ENCODE peak calls at places on chromosomes 16 and 17, in six cellular contexts. One of them, this sample, is unnamed.

GRCh38 chr16:75109732-75110243 is 6.8 kb downstream of the LDHD start:
- DNase-seq in HepG2: no peak
- DNase-seq in GM12891: no peak
- DNase-seq in H1: no peak
- DNase-seq in K562: no peak
- DNase-seq in GM12878: no peak
- DNase-seq in this sample: no peak

GRCh38 chr16:68093816-68094613 is 8.8 kb downstream of the NFATC3 start:
- DNase-seq in HepG2: no peak
- DNase-seq in GM12891: no peak
- DNase-seq in H1: no peak
- DNase-seq in K562: peak
- DNase-seq in GM12878: no peak
- DNase-seq in this sample: no peak

GRCh38 chr16:19718624-19718965 is 524 bp downstream of the IQCK start:
- DNase-seq in HepG2: no peak
- DNase-seq in GM12891: no peak
- DNase-seq in H1: no peak
- DNase-seq in K562: no peak
- DNase-seq in GM12878: no peak
- DNase-seq in this sample: no peak

GRCh38 chr16:12500771-12501170 is 302.9 kb downstream of the CPPED1 start:
- DNase-seq in HepG2: no peak
- DNase-seq in GM12891: no peak
- DNase-seq in H1: no peak
- DNase-seq in K562: no peak
- DNase-seq in GM12878: no peak
- DNase-seq in this sample: no peak

GRCh38 chr17:82302991-82303943 is 14.1 kb downstream of the CD7 start:
- DNase-seq in HepG2: no peak
- DNase-seq in GM12891: no peak
- DNase-seq in H1: no peak
- DNase-seq in K562: no peak
- DNase-seq in GM12878: no peak
- DNase-seq in this sample: no peak

GRCh38 chr16:31470615-31471014 is 1.3 kb upstream of the TGFB1I1 start:
- DNase-seq in HepG2: no peak
- DNase-seq in GM12891: no peak
- DNase-seq in H1: no peak
- DNase-seq in K562: no peak
- DNase-seq in GM12878: no peak
- DNase-seq in this sample: no peak

GRCh38 chr17:7989781-7990655 is 12.4 kb upstream of the GUCY2D start:
- DNase-seq in HepG2: peak
- DNase-seq in GM12891: peak
- DNase-seq in H1: peak
- DNase-seq in K562: peak
- DNase-seq in GM12878: peak
- DNase-seq in this sample: peak

GRCh38 chr16:82510041-82510440 is 116.7 kb upstream of the CDH13 start:
- DNase-seq in HepG2: no peak
- DNase-seq in GM12891: no peak
- DNase-seq in H1: no peak
- DNase-seq in K562: no peak
- DNase-seq in GM12878: no peak
- DNase-seq in this sample: no peak

GRCh38 chr16:86772671-86773338 is 194.5 kb downstream of the FOXL1 start:
- DNase-seq in HepG2: no peak
- DNase-seq in GM12891: no peak
- DNase-seq in H1: no peak
- DNase-seq in K562: no peak
- DNase-seq in GM12878: no peak
- DNase-seq in this sample: no peak

GRCh38 chr17:76077582-76078110 is 1.3 kb upstream of the ZACN start:
- DNase-seq in HepG2: no peak
- DNase-seq in GM12891: peak
- DNase-seq in H1: no peak
- DNase-seq in K562: peak
- DNase-seq in GM12878: no peak
- DNase-seq in this sample: no peak

GRCh38 chr16:53631236-53631635 is 72.4 kb downstream of the RPGRIP1L start:
- DNase-seq in HepG2: no peak
- DNase-seq in GM12891: no peak
- DNase-seq in H1: no peak
- DNase-seq in K562: no peak
- DNase-seq in GM12878: no peak
- DNase-seq in this sample: no peak

DNA sequence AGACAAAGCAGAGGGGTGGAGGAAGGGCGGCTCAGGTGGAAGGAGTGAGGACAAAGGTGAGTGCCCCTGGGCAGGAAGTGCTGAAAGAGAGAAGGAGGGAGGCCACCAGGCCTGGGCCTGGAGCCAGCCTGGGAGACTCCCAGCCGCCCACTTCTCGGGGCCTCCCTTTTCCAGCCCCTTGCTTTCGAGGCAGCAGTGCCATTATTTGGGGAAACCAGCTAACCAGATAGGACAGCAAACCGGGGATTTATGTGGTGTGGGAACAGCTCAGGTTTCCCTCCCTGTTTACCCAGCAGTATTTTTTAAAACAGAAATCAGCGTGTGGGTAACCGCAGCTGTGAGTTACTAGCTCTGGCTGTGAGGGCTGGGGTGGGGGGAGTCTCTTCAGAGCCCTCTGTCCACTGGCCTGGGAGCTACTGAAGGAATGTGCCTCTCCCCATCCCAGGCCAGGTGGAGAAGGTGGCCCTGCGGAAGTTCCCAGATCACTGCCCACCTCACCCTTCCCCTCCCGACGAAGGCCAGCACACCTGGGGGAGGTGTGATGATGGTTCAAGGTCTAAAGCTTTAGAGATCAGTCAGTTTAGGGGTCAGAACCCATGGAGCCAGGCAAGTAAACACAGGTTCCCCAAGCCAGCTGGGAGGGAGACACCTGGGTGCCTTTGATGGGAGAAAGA is 8.4 kb upstream of the MEOX1 start:
- DNase-seq in HepG2: peak
- DNase-seq in GM12891: no peak
- DNase-seq in H1: no peak
- DNase-seq in K562: no peak
- DNase-seq in GM12878: peak
- DNase-seq in this sample: no peak
- TF ChIP-seq TAF1 in HepG2: no peak
- TF ChIP-seq TAF1 in GM12891: no peak
- TF ChIP-seq TAF1 in H1: no peak
- TF ChIP-seq TAF1 in K562: no peak
- TF ChIP-seq TAF1 in GM12878: no peak
- TF ChIP-seq TAF1 in this sample: no peak

DNA sequence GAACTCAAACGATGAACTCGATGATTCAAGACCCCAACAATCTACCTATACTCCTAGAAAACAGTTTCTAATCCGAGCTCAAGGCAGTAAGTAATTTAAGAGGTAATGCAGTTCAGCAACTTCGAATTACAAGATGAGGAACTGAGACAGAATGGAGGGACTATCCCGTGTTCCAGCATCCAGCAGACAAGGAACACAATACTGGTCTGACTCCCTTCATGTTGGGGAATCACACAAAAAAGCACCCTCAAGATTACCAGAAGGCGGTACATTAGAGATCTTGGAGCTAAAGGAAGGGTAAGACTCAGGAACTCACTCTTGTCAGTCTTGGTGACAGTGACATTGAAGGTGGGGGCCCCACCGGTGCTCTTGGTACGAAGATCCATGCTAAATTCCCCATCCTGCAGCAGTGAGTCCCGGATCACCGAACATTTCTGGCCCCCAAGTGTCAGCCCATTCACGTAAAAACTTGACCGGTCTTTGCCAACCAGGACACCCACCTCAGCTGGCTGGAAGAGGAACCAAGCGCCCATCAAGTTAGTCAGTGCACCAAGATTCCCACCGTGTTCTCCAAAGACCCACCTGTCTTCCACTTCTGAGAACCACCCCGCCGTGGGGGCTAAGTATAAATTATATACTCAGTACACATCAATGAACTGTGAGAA is 1.9 kb downstream of the PFN1 start:
- DNase-seq in HepG2: no peak
- DNase-seq in GM12891: no peak
- DNase-seq in H1: no peak
- DNase-seq in K562: no peak
- DNase-seq in GM12878: no peak
- DNase-seq in this sample: no peak
- TF ChIP-seq POLR2A in HepG2: no peak
- TF ChIP-seq POLR2A in GM12891: peak
- TF ChIP-seq POLR2A in H1: peak
- TF ChIP-seq POLR2A in K562: peak
- TF ChIP-seq POLR2A in GM12878: peak
- TF ChIP-seq POLR2A in this sample: peak

GRCh38 chr17:57158795-57159194 is 73.7 kb downstream of the AKAP1 start:
- DNase-seq in HepG2: no peak
- DNase-seq in GM12891: no peak
- DNase-seq in H1: no peak
- DNase-seq in K562: no peak
- DNase-seq in GM12878: no peak
- DNase-seq in this sample: no peak
- TF ChIP-seq POLR2AphosphoS5 in HepG2: no peak
- TF ChIP-seq POLR2AphosphoS5 in GM12891: no peak
- TF ChIP-seq POLR2AphosphoS5 in H1: no peak
- TF ChIP-seq POLR2AphosphoS5 in K562: no peak
- TF ChIP-seq POLR2AphosphoS5 in GM12878: no peak
- TF ChIP-seq POLR2AphosphoS5 in this sample: no peak

DNA sequence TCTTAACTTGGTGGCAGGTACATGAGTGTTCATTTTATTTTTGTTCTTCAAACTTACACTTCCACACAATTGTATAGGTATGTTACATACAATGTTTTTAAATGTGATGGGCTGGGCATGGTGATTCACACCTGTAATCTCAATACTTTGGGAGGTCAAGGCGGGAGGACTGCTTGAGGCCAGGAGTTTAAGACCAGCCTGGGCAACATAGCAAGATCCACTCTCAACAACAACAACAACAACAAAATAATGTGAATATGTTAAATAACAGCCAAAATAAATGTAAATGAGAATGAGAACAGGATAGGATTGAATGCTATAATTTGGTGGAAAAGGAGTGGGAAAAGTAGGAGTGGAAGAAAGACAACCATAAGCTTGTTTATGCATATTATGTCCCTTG is 2.6 kb downstream of the NSMCE1 start:
- DNase-seq in HepG2: no peak
- DNase-seq in GM12891: no peak
- DNase-seq in H1: no peak
- DNase-seq in K562: no peak
- DNase-seq in GM12878: no peak
- DNase-seq in this sample: no peak
- TF ChIP-seq TAF1 in HepG2: no peak
- TF ChIP-seq TAF1 in GM12891: no peak
- TF ChIP-seq TAF1 in H1: no peak
- TF ChIP-seq TAF1 in K562: no peak
- TF ChIP-seq TAF1 in GM12878: no peak
- TF ChIP-seq TAF1 in this sample: no peak

DNA sequence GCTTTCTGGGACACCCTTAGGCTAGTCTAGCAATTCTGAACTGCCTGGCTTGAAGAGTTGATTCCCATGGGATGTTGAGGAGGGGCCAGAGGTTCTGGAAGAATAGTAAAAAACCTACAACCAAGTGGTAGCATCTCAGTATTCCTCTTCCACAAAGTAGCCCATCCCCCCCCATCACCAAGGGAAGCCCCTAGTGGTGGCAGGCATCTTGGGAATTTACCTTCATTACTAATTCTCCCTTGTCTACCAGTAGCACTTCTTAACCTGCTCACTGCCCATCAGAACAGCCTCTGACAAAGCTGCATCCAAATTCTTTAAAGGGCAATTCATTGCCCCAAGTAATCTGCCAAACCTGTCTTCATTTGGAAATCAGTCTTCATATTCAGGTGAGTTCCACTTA is 12.8 kb upstream of the RAB11FIP4 start:
- DNase-seq in HepG2: no peak
- DNase-seq in GM12891: no peak
- DNase-seq in H1: no peak
- DNase-seq in K562: no peak
- DNase-seq in GM12878: no peak
- DNase-seq in this sample: no peak
- TF ChIP-seq POLR2A in HepG2: no peak
- TF ChIP-seq POLR2A in GM12891: no peak
- TF ChIP-seq POLR2A in H1: no peak
- TF ChIP-seq POLR2A in K562: no peak
- TF ChIP-seq POLR2A in GM12878: no peak
- TF ChIP-seq POLR2A in this sample: no peak

DNA sequence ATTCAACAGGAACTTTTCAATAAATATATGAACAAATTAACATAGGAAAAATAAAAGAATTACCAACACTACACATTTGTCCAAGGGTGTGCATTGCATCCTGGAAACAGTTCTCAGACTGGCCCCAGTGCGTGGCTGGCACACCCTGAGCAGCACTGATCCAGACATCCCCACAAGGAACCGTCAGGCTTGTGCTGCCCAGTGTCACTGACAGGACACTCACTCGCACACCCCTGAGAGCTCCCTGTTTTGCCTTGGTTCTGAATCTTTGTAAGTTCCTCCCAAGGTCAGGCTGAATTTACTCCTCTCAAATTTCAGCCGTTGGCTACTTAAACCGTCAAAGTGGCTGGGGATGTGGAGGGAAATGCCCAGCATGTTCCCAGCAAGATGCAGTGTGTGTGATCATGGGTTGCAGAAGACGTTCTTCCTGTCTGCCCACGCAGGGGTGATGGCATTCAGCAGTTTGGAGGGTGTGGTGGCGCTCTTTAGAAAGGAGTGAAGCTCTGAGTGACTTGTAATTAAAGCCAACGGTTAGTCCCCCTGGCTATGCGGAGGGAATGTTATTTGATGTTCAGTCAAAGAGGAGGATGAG is 1.7 kb downstream of the MT2A start:
- DNase-seq in HepG2: peak
- DNase-seq in GM12891: no peak
- DNase-seq in H1: no peak
- DNase-seq in K562: no peak
- DNase-seq in GM12878: peak
- DNase-seq in this sample: no peak
- TF ChIP-seq POLR2AphosphoS5 in HepG2: no peak
- TF ChIP-seq POLR2AphosphoS5 in GM12891: no peak
- TF ChIP-seq POLR2AphosphoS5 in H1: no peak
- TF ChIP-seq POLR2AphosphoS5 in K562: no peak
- TF ChIP-seq POLR2AphosphoS5 in GM12878: peak
- TF ChIP-seq POLR2AphosphoS5 in this sample: no peak

GRCh38 chr17:73747221-73748002 is 103.2 kb upstream of the SDK2 start:
- DNase-seq in HepG2: no peak
- DNase-seq in GM12891: no peak
- DNase-seq in H1: no peak
- DNase-seq in K562: no peak
- DNase-seq in GM12878: no peak
- DNase-seq in this sample: no peak
- TF ChIP-seq TAF1 in HepG2: no peak
- TF ChIP-seq TAF1 in GM12891: no peak
- TF ChIP-seq TAF1 in H1: no peak
- TF ChIP-seq TAF1 in K562: no peak
- TF ChIP-seq TAF1 in GM12878: no peak
- TF ChIP-seq TAF1 in this sample: no peak

GRCh38 chr17:32877164-32877764 is 340 bp upstream of the MYO1D start:
- DNase-seq in HepG2: peak
- DNase-seq in GM12891: peak
- DNase-seq in H1: peak
- DNase-seq in K562: peak
- DNase-seq in GM12878: peak
- DNase-seq in this sample: peak
- TF ChIP-seq POLR2A in HepG2: no peak
- TF ChIP-seq POLR2A in GM12891: no peak
- TF ChIP-seq POLR2A in H1: no peak
- TF ChIP-seq POLR2A in K562: no peak
- TF ChIP-seq POLR2A in GM12878: no peak
- TF ChIP-seq POLR2A in this sample: no peak